ENCODE peak calls at places on chromosome 12, in seven cellular contexts. T is GM04504; R is activated CD8-positive, alpha-beta memory T cell treated with anti-CD3 and anti-CD28 coated beads for 48 hours; N is neural progenitor cell; I is central memory CD4-positive, alpha-beta T cell; J is A172; L is NB4. P is an unnamed sample.
A peak's percentile ranks its signal among the peaks of the same experiment; 100 is the strongest.

GRCh38 chr12:93667672-93668071 is 9.5 kb upstream of the CRADD start:
- DNase-seq in L (no peak), I (no peak), J (no peak), T (no peak), N (no peak), R (no peak), P (no peak)

GRCh38 chr12:41944241-41944640 is 200.4 kb downstream of the GXYLT1 start:
- DNase-seq in J (no peak), N (no peak), I (no peak), L (no peak), T (no peak), R (no peak), P (no peak)

GRCh38 chr12:50786498-50787231 is 22.8 kb downstream of the ATF1 start:
- DNase-seq in N (no peak), T (peak; percentile 79), I (no peak), J (peak; percentile 98), L (no peak), R (no peak), P (peak; percentile 99)

GRCh38 chr12:19129121-19129485 is 430 bp upstream of the PLEKHA5 start:
- DNase-seq in T (no peak), R (no peak), I (no peak), L (no peak), J (no peak), N (no peak), P (no peak)

GRCh38 chr12:77364400-77364799 is 299.0 kb upstream of the E2F7 start:
- DNase-seq in L (no peak), I (no peak), T (no peak), N (no peak), J (no peak), R (no peak), P (no peak)

GRCh38 chr12:6700646-6701051 is at the start of gene PIANP:
- DNase-seq in J (no peak), N (peak; percentile 74), I (peak; percentile 55), T (no peak), L (no peak), R (no peak), P (peak; percentile 77)

GRCh38 chr12:26373606-26374495 is 178.5 kb downstream of the SSPN start:
- DNase-seq in I (no peak), T (peak; percentile 21), N (no peak), J (peak; percentile 4), L (no peak), R (no peak), P (peak; percentile 66)

GRCh38 chr12:6404390-6404789 is 20.4 kb downstream of the LTBR start:
- DNase-seq in R (no peak), L (no peak), N (no peak), J (no peak), I (no peak), T (no peak), P (no peak)

GRCh38 chr12:65490193-65490592 is 211.7 kb downstream of the MSRB3 start:
- DNase-seq in T (no peak), R (no peak), J (peak; percentile 22), L (no peak), N (no peak), I (no peak), P (no peak)

GRCh38 chr12:65818454-65819382 is 5.6 kb upstream of the HMGA2 start:
- DNase-seq in T (no peak), J (no peak), N (no peak), R (no peak), I (no peak), L (no peak), P (peak; percentile 71)

GRCh38 chr12:42686514-42687172 is 97.1 kb upstream of the PRICKLE1 start:
- DNase-seq in I (no peak), R (no peak), L (no peak), N (no peak), T (no peak), J (peak; percentile 5), P (peak; percentile 66)

GRCh38 chr12:122527478-122527944 is 462 bp downstream of the KNTC1 start:
- DNase-seq in N (peak; percentile 51), T (no peak), R (no peak), I (peak; percentile 24), J (no peak), L (peak; percentile 86), P (no peak)

GRCh38 chr12:52428121-52428520 is 6.0 kb downstream of the KRT75 start:
- DNase-seq in J (no peak), N (no peak), L (no peak), T (no peak), I (no peak), R (no peak), P (no peak)

GRCh38 chr12:4648099-4648498 is 752 bp downstream of the AKAP3 start:
- DNase-seq in R (no peak), J (no peak), T (no peak), I (no peak), L (peak; percentile 47), N (no peak), P (no peak)

GRCh38 chr12:82647853-82648252 is 38.9 kb upstream of the TMTC2 start:
- DNase-seq in N (no peak), L (no peak), T (no peak), J (no peak), R (no peak), I (no peak), P (no peak)

GRCh38 chr12:113722747-113723146 is 243.4 kb downstream of the RBM19 start:
- DNase-seq in I (no peak), T (no peak), N (no peak), R (no peak), L (no peak), J (no peak), P (peak; percentile 48)

GRCh38 chr12:51391047-51391837 is at the start of gene GALNT6:
- DNase-seq in L (peak; percentile 82), J (peak; percentile 21), R (peak; percentile 45), I (peak; percentile 72), T (no peak), N (peak; percentile 67), P (peak; percentile 96)

GRCh38 chr12:77232045-77232444 is 166.7 kb upstream of the E2F7 start:
- DNase-seq in L (no peak), I (no peak), R (no peak), N (no peak), T (peak; percentile 85), J (peak; percentile 25), P (no peak)

GRCh38 chr12:75488553-75488952 is 8.0 kb downstream of the GLIPR1 start:
- DNase-seq in T (no peak), R (no peak), J (no peak), I (no peak), L (peak; percentile 64), N (peak; percentile 38), P (peak; percentile 68)

GRCh38 chr12:105099355-105099754 is 8.2 kb upstream of the WASHC4 start:
- DNase-seq in N (no peak), T (no peak), I (no peak), R (no peak), J (no peak), L (peak; percentile 66), P (no peak)

GRCh38 chr12:18899678-18900317 is 161.9 kb downstream of the CAPZA3 start:
- DNase-seq in J (no peak), N (no peak), T (no peak), I (no peak), L (no peak), R (no peak), P (no peak)

GRCh38 chr12:64716373-64716772 is 42.8 kb downstream of the GNS start:
- DNase-seq in J (no peak), T (no peak), L (no peak), N (no peak), R (no peak), I (no peak), P (no peak)

GRCh38 chr12:105814283-105814682 is 324.5 kb downstream of the NUAK1 start:
- DNase-seq in N (peak; percentile 66), T (no peak), I (no peak), J (no peak), R (no peak), L (no peak), P (no peak)

GRCh38 chr12:82627799-82628198 is 58.9 kb upstream of the TMTC2 start:
- DNase-seq in I (no peak), J (peak; percentile 24), L (peak; percentile 32), R (no peak), N (peak; percentile 64), T (peak; percentile 18), P (peak; percentile 65)

GRCh38 chr12:87924149-87924548 is 105.1 kb downstream of the C12orf50 start:
- DNase-seq in R (no peak), N (no peak), I (no peak), L (no peak), T (no peak), J (no peak), P (no peak)

GRCh38 chr12:124928095-124928911 is 13.9 kb upstream of the UBC start:
- DNase-seq in N (peak; percentile 31), J (peak; percentile 58), L (no peak), T (no peak), R (no peak), I (no peak), P (no peak)

GRCh38 chr12:52903855-52904508 is 894 bp downstream of the KRT8 start:
- DNase-seq in L (peak; percentile 90), R (no peak), T (no peak), J (peak; percentile 53), I (no peak), N (peak; percentile 80), P (peak; percentile 86)

GRCh38 chr12:6368906-6369525 is 6.3 kb downstream of the SCNN1A start:
- DNase-seq in L (no peak), R (no peak), T (no peak), N (no peak), I (no peak), J (peak; percentile 51), P (peak; percentile 48)

GRCh38 chr12:15234508-15234907 is 13.3 kb upstream of the RERG start:
- DNase-seq in J (no peak), L (no peak), N (no peak), R (no peak), I (no peak), T (no peak), P (no peak)

GRCh38 chr12:113805201-113805600 is 160.9 kb downstream of the RBM19 start:
- DNase-seq in N (no peak), R (no peak), L (no peak), T (no peak), I (no peak), J (no peak), P (no peak)

GRCh38 chr12:52280796-52281560 is 6.5 kb downstream of the KRT86 start:
- DNase-seq in I (no peak), N (no peak), L (no peak), J (peak; percentile 98), T (peak; percentile 94), R (no peak), P (peak; percentile 96)

GRCh38 chr12:95723693-95724384 is 66.7 kb downstream of the NTN4 start:
- DNase-seq in N (no peak), L (no peak), T (no peak), J (no peak), I (no peak), R (no peak), P (no peak)

GRCh38 chr12:77104281-77104680 is 38.9 kb upstream of the E2F7 start:
- DNase-seq in I (no peak), J (no peak), T (no peak), N (no peak), R (no peak), L (no peak), P (no peak)

GRCh38 chr12:42332301-42332894 is 6.4 kb downstream of the PPHLN1 start:
- DNase-seq in L (peak; percentile 65), I (peak; percentile 32), J (peak; percentile 25), T (peak; percentile 14), R (no peak), N (no peak), P (no peak)